ENCODE peak calls at places on chromosomes 1 and 21, in eight cellular contexts. One of them, this sample, is unnamed.

GRCh38 chr1:22635436-22635835 is 992 bp upstream of the C1QA start:
- DNase-seq in transverse colon: no peak
- DNase-seq in spleen: no peak
- DNase-seq in breast epithelium: no peak
- DNase-seq in H1: no peak
- DNase-seq in K562: no peak
- DNase-seq in SK-N-SH: no peak
- DNase-seq in HCT116: no peak
- DNase-seq in this sample: no peak

GRCh38 chr1:24391882-24392603 is 21.5 kb downstream of the STPG1 start:
- DNase-seq in transverse colon: peak; percentile 80
- DNase-seq in spleen: peak; percentile 82
- DNase-seq in breast epithelium: no peak
- DNase-seq in H1: peak; percentile 70
- DNase-seq in K562: peak; percentile 74
- DNase-seq in SK-N-SH: peak; percentile 72
- DNase-seq in HCT116: no peak
- DNase-seq in this sample: peak; percentile 70

GRCh38 chr1:160597705-160598104 is 18.4 kb upstream of the CD84 start:
- DNase-seq in transverse colon: no peak
- DNase-seq in spleen: no peak
- DNase-seq in breast epithelium: no peak
- DNase-seq in H1: no peak
- DNase-seq in K562: no peak
- DNase-seq in SK-N-SH: no peak
- DNase-seq in HCT116: no peak
- DNase-seq in this sample: no peak

GRCh38 chr1:87636198-87636892 is 307.7 kb downstream of the LMO4 start:
- DNase-seq in transverse colon: no peak
- DNase-seq in spleen: no peak
- DNase-seq in breast epithelium: no peak
- DNase-seq in H1: no peak
- DNase-seq in K562: no peak
- DNase-seq in SK-N-SH: no peak
- DNase-seq in HCT116: no peak
- DNase-seq in this sample: no peak

GRCh38 chr1:26994020-26994745 is 691 bp downstream of the TRNP1 start:
- DNase-seq in transverse colon: no peak
- DNase-seq in spleen: no peak
- DNase-seq in breast epithelium: no peak
- DNase-seq in H1: no peak
- DNase-seq in K562: peak; percentile 77
- DNase-seq in SK-N-SH: peak; percentile 81
- DNase-seq in HCT116: no peak
- DNase-seq in this sample: no peak

GRCh38 chr1:9282436-9282955 is 10.2 kb upstream of the SPSB1 start:
- DNase-seq in transverse colon: no peak
- DNase-seq in spleen: peak; percentile 47
- DNase-seq in breast epithelium: no peak
- DNase-seq in H1: no peak
- DNase-seq in K562: no peak
- DNase-seq in SK-N-SH: no peak
- DNase-seq in HCT116: no peak
- DNase-seq in this sample: no peak

GRCh38 chr1:211281322-211282022 is 22.3 kb downstream of the RCOR3 start:
- DNase-seq in transverse colon: no peak
- DNase-seq in spleen: no peak
- DNase-seq in breast epithelium: no peak
- DNase-seq in H1: no peak
- DNase-seq in K562: no peak
- DNase-seq in SK-N-SH: no peak
- DNase-seq in HCT116: no peak
- DNase-seq in this sample: no peak

GRCh38 chr1:116820362-116820761 is 66.1 kb downstream of the CD2 start:
- DNase-seq in transverse colon: no peak
- DNase-seq in spleen: no peak
- DNase-seq in breast epithelium: no peak
- DNase-seq in H1: no peak
- DNase-seq in K562: no peak
- DNase-seq in SK-N-SH: no peak
- DNase-seq in HCT116: no peak
- DNase-seq in this sample: no peak

GRCh38 chr1:36253463-36253862 is 29.2 kb downstream of the THRAP3 start:
- DNase-seq in transverse colon: no peak
- DNase-seq in spleen: no peak
- DNase-seq in breast epithelium: no peak
- DNase-seq in H1: no peak
- DNase-seq in K562: no peak
- DNase-seq in SK-N-SH: no peak
- DNase-seq in HCT116: no peak
- DNase-seq in this sample: no peak

GRCh38 chr1:187033721-187034120 is 205.0 kb downstream of the PLA2G4A start:
- DNase-seq in transverse colon: no peak
- DNase-seq in spleen: no peak
- DNase-seq in breast epithelium: no peak
- DNase-seq in H1: no peak
- DNase-seq in K562: no peak
- DNase-seq in SK-N-SH: no peak
- DNase-seq in HCT116: no peak
- DNase-seq in this sample: no peak

GRCh38 chr1:245154429-245155185 is at the start of gene KIF26B:
- DNase-seq in transverse colon: no peak
- DNase-seq in spleen: peak; percentile 80
- DNase-seq in breast epithelium: no peak
- DNase-seq in H1: no peak
- DNase-seq in K562: peak; percentile 55
- DNase-seq in SK-N-SH: peak; percentile 87
- DNase-seq in HCT116: no peak
- DNase-seq in this sample: no peak

GRCh38 chr1:208107415-208107814 is 136.8 kb downstream of the PLXNA2 start:
- DNase-seq in transverse colon: no peak
- DNase-seq in spleen: no peak
- DNase-seq in breast epithelium: no peak
- DNase-seq in H1: no peak
- DNase-seq in K562: no peak
- DNase-seq in SK-N-SH: no peak
- DNase-seq in HCT116: no peak
- DNase-seq in this sample: no peak

GRCh38 chr1:30842698-30843354 is 65.7 kb downstream of the SDC3 start:
- DNase-seq in transverse colon: no peak
- DNase-seq in spleen: no peak
- DNase-seq in breast epithelium: no peak
- DNase-seq in H1: no peak
- DNase-seq in K562: no peak
- DNase-seq in SK-N-SH: no peak
- DNase-seq in HCT116: no peak
- DNase-seq in this sample: no peak

GRCh38 chr1:210025870-210026269 is 87.9 kb downstream of the SYT14 start:
- DNase-seq in transverse colon: no peak
- DNase-seq in spleen: no peak
- DNase-seq in breast epithelium: no peak
- DNase-seq in H1: no peak
- DNase-seq in K562: no peak
- DNase-seq in SK-N-SH: no peak
- DNase-seq in HCT116: no peak
- DNase-seq in this sample: no peak

GRCh38 chr1:53602376-53602775 is 136.6 kb downstream of the GLIS1 start:
- DNase-seq in transverse colon: no peak
- DNase-seq in spleen: peak; percentile 53
- DNase-seq in breast epithelium: no peak
- DNase-seq in H1: no peak
- DNase-seq in K562: no peak
- DNase-seq in SK-N-SH: no peak
- DNase-seq in HCT116: no peak
- DNase-seq in this sample: no peak

GRCh38 chr1:240683576-240683975 is 71.6 kb upstream of the GREM2 start:
- DNase-seq in transverse colon: peak; percentile 8
- DNase-seq in spleen: no peak
- DNase-seq in breast epithelium: no peak
- DNase-seq in H1: no peak
- DNase-seq in K562: no peak
- DNase-seq in SK-N-SH: no peak
- DNase-seq in HCT116: no peak
- DNase-seq in this sample: no peak

GRCh38 chr1:147504801-147505303 is 36.4 kb upstream of the BCL9 start:
- DNase-seq in transverse colon: no peak
- DNase-seq in spleen: no peak
- DNase-seq in breast epithelium: no peak
- DNase-seq in H1: no peak
- DNase-seq in K562: peak; percentile 21
- DNase-seq in SK-N-SH: peak; percentile 9
- DNase-seq in HCT116: no peak
- DNase-seq in this sample: peak; percentile 6

GRCh38 chr1:211589782-211590721 is 11.1 kb upstream of the SLC30A1 start:
- DNase-seq in transverse colon: no peak
- DNase-seq in spleen: peak; percentile 89
- DNase-seq in breast epithelium: no peak
- DNase-seq in H1: no peak
- DNase-seq in K562: no peak
- DNase-seq in SK-N-SH: no peak
- DNase-seq in HCT116: no peak
- DNase-seq in this sample: peak; percentile 22

GRCh38 chr1:180842890-180843289 is 69.8 kb upstream of the KIAA1614 start:
- DNase-seq in transverse colon: no peak
- DNase-seq in spleen: no peak
- DNase-seq in breast epithelium: no peak
- DNase-seq in H1: no peak
- DNase-seq in K562: no peak
- DNase-seq in SK-N-SH: no peak
- DNase-seq in HCT116: no peak
- DNase-seq in this sample: no peak

GRCh38 chr1:29384496-29385015 is 148.2 kb downstream of the PTPRU start:
- DNase-seq in transverse colon: no peak
- DNase-seq in spleen: no peak
- DNase-seq in breast epithelium: no peak
- DNase-seq in H1: no peak
- DNase-seq in K562: no peak
- DNase-seq in SK-N-SH: no peak
- DNase-seq in HCT116: no peak
- DNase-seq in this sample: no peak

GRCh38 chr1:98119793-98120192 is 199.0 kb upstream of the DPYD start:
- DNase-seq in transverse colon: no peak
- DNase-seq in spleen: no peak
- DNase-seq in breast epithelium: no peak
- DNase-seq in H1: no peak
- DNase-seq in K562: no peak
- DNase-seq in SK-N-SH: no peak
- DNase-seq in HCT116: no peak
- DNase-seq in this sample: no peak

DNA sequence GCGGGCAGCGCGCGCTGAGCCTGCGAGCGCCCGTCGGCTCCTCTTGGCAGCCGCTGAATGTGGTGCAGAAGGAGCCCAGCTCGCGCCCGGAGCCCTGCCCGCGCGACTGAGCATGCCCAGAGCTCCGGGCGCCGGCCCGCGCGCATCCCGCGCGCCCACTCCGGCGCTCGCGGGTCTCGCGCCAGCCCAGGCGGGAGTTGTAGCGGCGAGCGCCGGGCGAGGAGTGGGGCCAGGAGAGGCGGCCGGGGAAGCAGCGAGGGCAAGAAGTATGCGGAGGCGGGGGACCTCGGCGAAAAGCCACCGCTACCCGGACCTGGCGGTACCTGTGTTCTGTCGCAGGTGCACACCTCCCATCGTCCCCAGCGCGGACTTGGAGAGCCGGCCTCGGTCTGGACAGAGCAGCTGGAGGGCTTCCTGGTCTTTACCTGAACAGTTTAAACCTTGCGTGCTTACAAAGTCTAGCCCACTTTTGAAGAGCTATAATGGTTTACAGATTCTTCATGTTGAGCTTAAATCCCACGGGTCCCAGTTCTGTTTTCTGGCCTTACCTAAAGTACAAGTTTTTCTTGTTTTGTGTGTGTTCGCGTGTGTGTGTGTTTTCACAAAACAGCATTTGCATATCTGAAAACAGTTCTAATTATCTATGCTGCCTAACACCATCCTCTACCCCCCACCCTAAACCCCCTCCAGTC is at the start of gene DDAH1:
- DNase-seq in transverse colon: peak; percentile 71
- DNase-seq in spleen: peak; percentile 78
- DNase-seq in breast epithelium: peak; percentile 63
- DNase-seq in H1: peak; percentile 9
- DNase-seq in K562: no peak
- DNase-seq in SK-N-SH: peak; percentile 93
- DNase-seq in HCT116: peak; percentile 23
- DNase-seq in this sample: peak; percentile 67
- H3K4me3 ChIP-seq in transverse colon: peak within 1 kb of the TSS; percentile 72
- H3K4me3 ChIP-seq in spleen: peak within 1 kb of the TSS; percentile 77
- H3K4me3 ChIP-seq in breast epithelium: peak within 1 kb of the TSS; percentile 59
- H3K4me3 ChIP-seq in H1: peak within 1 kb of the TSS; percentile 87
- H3K4me3 ChIP-seq in K562: no peak within 1 kb of the TSS
- H3K4me3 ChIP-seq in SK-N-SH: peak within 1 kb of the TSS; percentile 80
- H3K4me3 ChIP-seq in HCT116: peak within 1 kb of the TSS; percentile 65
- H3K4me3 ChIP-seq in this sample: peak within 1 kb of the TSS; percentile 63

GRCh38 chr21:41743321-41744027 is 23.4 kb downstream of the RIPK4 start:
- DNase-seq in transverse colon: peak; percentile 27
- DNase-seq in spleen: peak; percentile 45
- DNase-seq in breast epithelium: no peak
- DNase-seq in H1: no peak
- DNase-seq in K562: no peak
- DNase-seq in SK-N-SH: no peak
- DNase-seq in HCT116: no peak
- DNase-seq in this sample: no peak
- H3K36me3 ChIP-seq in transverse colon: no peaks in the 10 kb centered on the region
- H3K36me3 ChIP-seq in spleen: no peaks in the 10 kb centered on the region
- H3K36me3 ChIP-seq in breast epithelium: peaks cover 5% of the 10 kb centered on the region
- H3K36me3 ChIP-seq in H1: peaks cover 24% of the 10 kb centered on the region
- H3K36me3 ChIP-seq in K562: no peaks in the 10 kb centered on the region
- H3K36me3 ChIP-seq in SK-N-SH: no peaks in the 10 kb centered on the region
- H3K36me3 ChIP-seq in HCT116: peaks cover 26% of the 10 kb centered on the region
- H3K36me3 ChIP-seq in this sample: no peaks in the 10 kb centered on the region

DNA sequence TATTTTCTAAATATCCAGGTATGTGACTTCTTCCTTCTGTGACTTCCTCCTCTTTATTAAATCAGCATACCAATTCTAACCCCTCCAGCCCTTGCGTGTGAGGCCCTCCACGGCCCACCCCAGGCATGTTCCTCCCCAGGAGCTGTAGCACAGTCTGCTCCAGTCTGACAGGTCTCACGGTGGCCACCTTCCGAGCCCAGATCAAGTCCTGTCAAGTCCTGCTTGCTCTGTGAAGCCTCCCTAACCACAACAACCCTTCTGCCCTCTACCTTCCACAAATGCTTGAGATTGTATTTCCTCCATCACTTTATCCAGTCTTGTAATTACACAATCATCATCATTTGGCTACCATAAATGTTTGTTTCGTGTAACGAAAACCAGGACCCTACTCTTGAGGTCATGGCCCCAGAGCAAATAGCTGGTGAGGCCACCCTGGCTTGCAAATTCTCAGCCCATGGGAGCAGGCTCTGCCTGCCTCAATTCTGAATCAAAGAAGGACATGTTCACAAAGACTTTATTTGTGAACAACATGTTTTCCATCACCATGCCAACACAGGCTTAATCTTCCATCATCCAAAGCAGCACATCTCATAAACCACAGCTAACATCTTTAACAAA is 33.0 kb upstream of the S100A7 start:
- DNase-seq in transverse colon: no peak
- DNase-seq in spleen: no peak
- DNase-seq in breast epithelium: no peak
- DNase-seq in H1: no peak
- DNase-seq in K562: no peak
- DNase-seq in SK-N-SH: no peak
- DNase-seq in HCT116: no peak
- DNase-seq in this sample: no peak
- TF ChIP-seq POLR2AphosphoS5 in transverse colon: no peak
- TF ChIP-seq POLR2AphosphoS5 in spleen: no peak
- TF ChIP-seq POLR2AphosphoS5 in breast epithelium: no peak
- TF ChIP-seq POLR2AphosphoS5 in H1: no peak
- TF ChIP-seq POLR2AphosphoS5 in K562: no peak
- TF ChIP-seq POLR2AphosphoS5 in SK-N-SH: no peak
- TF ChIP-seq POLR2AphosphoS5 in HCT116: no peak
- TF ChIP-seq POLR2AphosphoS5 in this sample: no peak

GRCh38 chr21:29258626-29259335 is 39.9 kb upstream of the BACH1 start:
- DNase-seq in transverse colon: no peak
- DNase-seq in spleen: no peak
- DNase-seq in breast epithelium: no peak
- DNase-seq in H1: no peak
- DNase-seq in K562: no peak
- DNase-seq in SK-N-SH: no peak
- DNase-seq in HCT116: no peak
- DNase-seq in this sample: peak; percentile 54
- H3K4me3 ChIP-seq in transverse colon: no peak overlapping the region
- H3K4me3 ChIP-seq in spleen: no peak overlapping the region
- H3K4me3 ChIP-seq in breast epithelium: no peak overlapping the region
- H3K4me3 ChIP-seq in H1: no peak overlapping the region
- H3K4me3 ChIP-seq in K562: no peak overlapping the region
- H3K4me3 ChIP-seq in SK-N-SH: peak overlapping the region; percentile 37
- H3K4me3 ChIP-seq in HCT116: no peak overlapping the region
- H3K4me3 ChIP-seq in this sample: no peak overlapping the region

This sample was measured in prostate gland.